ENCODE peak calls at places on chromosomes 6 and 20, in five cellular contexts. X, Y, K, U and D are unnamed samples. For H3K4me1 and H3K36me3, the result is how much of the 10 kb centered on the place peaks cover.

GRCh38 chr6:147077251-147077650 is 127.0 kb upstream of the STXBP5 start:
- DNase-seq in X (no peak), Y (no peak), K (no peak), U (no peak), D (no peak)

GRCh38 chr20:23205656-23206055 is 119.5 kb upstream of the CD93 start:
- DNase-seq in X (peak), Y (peak), K (no peak), U (peak), D (no peak)

GRCh38 chr6:10175330-10175729 is 239.5 kb downstream of the TFAP2A start:
- DNase-seq in X (no peak), Y (no peak), K (no peak), U (no peak), D (no peak)

GRCh38 chr6:158278015-158278414 is 34.2 kb upstream of the TULP4 start:
- DNase-seq in X (no peak), Y (no peak), K (no peak), U (no peak), D (no peak)

GRCh38 chr6:4351857-4352669 is 216.7 kb upstream of the ECI2 start:
- DNase-seq in X (peak), Y (peak), K (peak), U (peak), D (no peak)

GRCh38 chr6:13241364-13241763 is 87.0 kb downstream of the TBC1D7 start:
- DNase-seq in X (no peak), Y (no peak), K (no peak), U (no peak), D (no peak)

GRCh38 chr6:33085627-33086026 is 9.8 kb downstream of the HLA-DPB1 start:
- DNase-seq in X (no peak), Y (no peak), K (no peak), U (no peak), D (no peak)

GRCh38 chr6:104943781-104944180 is 13.1 kb upstream of the LIN28B start:
- DNase-seq in X (peak), Y (peak), K (peak), U (peak), D (no peak)

GRCh38 chr20:10074513-10074912 is 39.7 kb downstream of the ANKEF1 start:
- DNase-seq in X (no peak), Y (peak), K (peak), U (peak), D (no peak)

GRCh38 chr6:56024931-56025330 is 149.5 kb upstream of the BMP5 start:
- DNase-seq in X (no peak), Y (no peak), K (no peak), U (no peak), D (no peak)

GRCh38 chr6:83042671-83043070 is 23.0 kb downstream of the UBE3D start:
- DNase-seq in X (no peak), Y (no peak), K (no peak), U (no peak), D (no peak)

GRCh38 chr6:20001286-20001685 is 164.1 kb downstream of the ID4 start:
- DNase-seq in X (no peak), Y (no peak), K (no peak), U (no peak), D (no peak)

GRCh38 chr6:102853249-102853955 is 1459.9 kb downstream of the GRIK2 start:
- DNase-seq in X (peak), Y (peak), K (no peak), U (no peak), D (no peak)

GRCh38 chr6:98039443-98039842 is 756.4 kb upstream of the MMS22L start:
- DNase-seq in X (peak), Y (no peak), K (no peak), U (no peak), D (no peak)

GRCh38 chr6:98041072-98041471 is 758.1 kb upstream of the MMS22L start:
- DNase-seq in X (peak), Y (no peak), K (no peak), U (no peak), D (no peak)

GRCh38 chr6:98039876-98040605 is 757.0 kb upstream of the MMS22L start:
- DNase-seq in X (peak), Y (peak), K (no peak), U (peak), D (no peak)

GRCh38 chr6:98036344-98036743 is 753.3 kb upstream of the MMS22L start:
- DNase-seq in X (peak), Y (no peak), K (no peak), U (no peak), D (no peak)

DNA sequence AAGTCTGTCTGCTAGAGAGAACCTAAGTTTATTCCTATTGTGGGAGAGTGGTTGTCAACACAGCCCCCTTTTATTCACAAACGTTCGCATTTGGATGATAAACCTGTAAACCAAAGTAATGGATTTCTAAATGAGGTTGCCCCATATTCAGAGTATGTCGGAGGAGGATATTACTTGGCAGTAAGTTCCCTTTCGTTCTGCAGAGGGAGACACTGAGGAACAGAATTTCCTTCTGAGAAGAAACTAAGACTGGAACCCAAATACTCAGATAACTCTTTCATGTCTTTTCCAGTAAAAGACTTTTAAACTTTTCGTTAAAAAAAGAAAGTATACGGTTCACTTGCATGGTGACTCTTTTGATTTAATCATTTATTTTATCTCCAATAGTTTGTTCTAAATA is 754.6 kb upstream of the MMS22L start:
- DNase-seq in X (no peak), Y (no peak), K (no peak), U (peak), D (no peak)
- H3K4me1 ChIP-seq in X (half or more), Y (under half), K (under half), U (under half), D (under half)

GRCh38 chr6:145960918-145961604 is 3.1 kb downstream of the SHPRH start:
- DNase-seq in X (no peak), Y (no peak), K (no peak), U (peak), D (no peak)
- TF ChIP-seq EZH2phosphoT487 in X (no peak), Y (no peak), K (no peak), U (no peak), D (no peak)

GRCh38 chr20:47676219-47676721 is 109.0 kb downstream of the SULF2 start:
- DNase-seq in X (peak), Y (peak), K (no peak), U (no peak), D (no peak)
- H3K36me3 ChIP-seq in X (under half), Y (under half), K (under half), U (under half), D (under half)

DNA sequence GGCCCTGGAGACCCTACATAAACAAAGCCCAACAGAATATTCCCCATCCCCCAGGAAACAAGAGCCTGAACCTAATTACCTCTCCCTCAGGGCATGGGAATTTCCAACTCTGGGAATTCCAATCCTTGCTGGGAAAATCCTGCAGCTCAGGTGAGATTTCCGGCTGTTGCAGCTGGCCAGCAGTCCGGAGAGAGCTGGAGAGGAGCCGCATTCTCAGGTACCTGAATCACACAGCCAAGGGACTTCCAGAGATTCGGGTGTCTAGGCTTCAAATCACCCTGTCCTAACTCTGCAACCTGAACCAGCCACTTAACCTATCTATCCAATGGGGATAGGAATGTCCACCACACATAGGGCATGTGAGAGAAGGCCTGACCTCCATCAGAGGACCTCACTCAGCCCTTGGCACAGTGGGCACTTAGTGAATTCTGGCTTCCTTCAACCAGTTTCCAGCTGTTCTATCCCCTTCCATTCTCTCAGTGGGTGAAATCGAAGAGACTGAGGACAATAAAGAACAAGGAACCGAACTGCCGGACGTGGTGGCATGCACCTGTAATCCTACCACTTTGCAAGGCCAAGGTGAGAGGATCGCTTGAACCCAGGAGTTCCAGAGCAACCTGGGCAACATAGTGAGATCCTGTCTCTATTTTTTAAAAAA is 3.2 kb downstream of the TNF start:
- DNase-seq in X (no peak), Y (no peak), K (no peak), U (no peak), D (no peak)
- H3K4me1 ChIP-seq in X (under half), Y (under half), K (under half), U (under half), D (half or more)

DNA sequence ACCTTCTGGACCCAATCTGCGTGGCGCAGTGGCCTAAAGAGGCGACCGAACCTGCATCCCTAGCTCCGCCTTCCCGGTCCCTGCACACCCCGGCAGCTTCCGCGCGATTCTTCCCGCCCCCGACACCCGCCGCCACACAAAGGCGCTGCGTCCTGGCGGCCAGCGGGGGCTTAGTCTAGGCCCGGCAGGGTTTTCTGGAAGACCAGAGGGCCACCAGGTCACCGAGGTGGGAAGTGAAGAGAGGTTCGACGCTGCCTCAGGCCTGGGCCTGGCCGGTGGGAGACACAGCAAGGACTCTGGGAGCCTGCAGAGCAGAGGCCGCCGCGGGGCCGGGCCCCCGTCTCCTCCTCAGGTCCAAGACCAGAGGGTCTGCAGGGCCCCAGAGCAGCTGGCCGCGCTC is 154.9 kb downstream of the OR2B2 start:
- DNase-seq in X (peak), Y (peak), K (no peak), U (peak), D (no peak)
- TF ChIP-seq EZH2phosphoT487 in X (no peak), Y (no peak), K (no peak), U (no peak), D (no peak)

GRCh38 chr20:37223053-37223452 is 38.6 kb downstream of the GHRH start:
- DNase-seq in X (no peak), Y (peak), K (no peak), U (peak), D (peak)
- H3K36me3 ChIP-seq in X (under half), Y (under half), K (half or more), U (under half), D (half or more)

GRCh38 chr6:152050451-152051195 is 243.1 kb downstream of the ESR1 start:
- DNase-seq in X (no peak), Y (no peak), K (no peak), U (peak), D (no peak)

GRCh38 chr6:152049502-152049901 is 242.0 kb downstream of the ESR1 start:
- DNase-seq in X (no peak), Y (no peak), K (no peak), U (no peak), D (no peak)

GRCh38 chr6:152054441-152054840 is 247.0 kb downstream of the ESR1 start:
- DNase-seq in X (no peak), Y (peak), K (peak), U (peak), D (no peak)

GRCh38 chr6:152053332-152053731 is 245.8 kb downstream of the ESR1 start:
- DNase-seq in X (no peak), Y (no peak), K (no peak), U (no peak), D (no peak)

DNA sequence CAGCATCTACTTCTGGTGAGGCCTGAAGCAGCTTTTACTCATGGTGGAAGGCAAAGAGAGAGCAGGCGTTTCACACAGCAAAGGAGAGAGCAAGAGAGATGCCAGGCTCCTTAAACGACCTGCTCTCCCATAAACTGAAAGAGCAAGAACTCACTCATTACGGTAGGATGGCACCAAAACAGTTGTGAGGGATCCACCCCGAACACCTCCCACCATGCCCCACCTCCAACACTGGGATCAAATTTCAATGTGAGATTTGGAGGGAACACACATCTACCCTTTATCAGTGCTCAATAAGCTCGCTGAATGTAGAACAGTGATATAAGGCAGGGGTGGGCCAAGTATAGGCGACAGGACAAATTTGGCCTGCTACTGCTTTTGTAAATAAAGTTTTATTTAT is 244.6 kb downstream of the ESR1 start:
- DNase-seq in X (no peak), Y (no peak), K (no peak), U (no peak), D (no peak)
- H3K4me1 ChIP-seq in X (under half), Y (under half), K (under half), U (under half), D (under half)